ENCODE peak calls at places on chromosomes 6 and 20, in eight cellular contexts. N is CD14-positive monocyte; Y is sigmoid colon; G is GM19239; U is activated naive CD8-positive, alpha-beta T cell treated with anti-CD3 and anti-CD28 coated beads, Interleukin-2, amount 50 U/mL, for 24 hours; P is Daoy; K is occipital lobe; Q is epithelial cell of esophagus. L is an unnamed sample.
A peak's percentile ranks its signal among the peaks of the same experiment; 100 is the strongest.

GRCh38 chr6:33577106-33577535 is 3.0 kb downstream of the BAK1 start:
- DNase-seq in N (peak; percentile 73), Y (peak; percentile 82), G (no peak), U (no peak), P (peak; percentile 62), K (no peak), Q (peak; percentile 72), L (no peak)

GRCh38 chr6:45351667-45352066 is 23.5 kb downstream of the RUNX2 start:
- DNase-seq in N (no peak), Y (no peak), G (no peak), U (no peak), P (no peak), K (no peak), Q (peak; percentile 43), L (no peak)

GRCh38 chr20:61649105-61649878 is 397.2 kb downstream of the CDH4 start:
- DNase-seq in N (no peak), Y (no peak), G (no peak), U (no peak), P (no peak), K (no peak), Q (no peak), L (no peak)

GRCh38 chr6:36721369-36722140 is 23.9 kb downstream of the RAB44 start:
- DNase-seq in N (no peak), Y (no peak), G (no peak), U (no peak), P (no peak), K (no peak), Q (no peak), L (no peak)

GRCh38 chr6:46011241-46012085 is 4.2 kb downstream of the CLIC5 start:
- DNase-seq in N (no peak), Y (no peak), G (peak; percentile 83), U (peak; percentile 46), P (peak; percentile 56), K (no peak), Q (no peak), L (no peak)

GRCh38 chr20:45011108-45011526 is 44.8 kb downstream of the STK4 start:
- DNase-seq in N (no peak), Y (no peak), G (no peak), U (peak; percentile 47), P (peak; percentile 35), K (peak; percentile 7), Q (peak; percentile 64), L (no peak)

GRCh38 chr6:29516108-29516507 is 28.4 kb upstream of the MAS1L start:
- DNase-seq in N (no peak), Y (no peak), G (no peak), U (peak; percentile 11), P (peak; percentile 89), K (no peak), Q (peak; percentile 87), L (no peak)

GRCh38 chr6:106746660-106747059 is 117.3 kb downstream of the QRSL1 start:
- DNase-seq in N (no peak), Y (no peak), G (no peak), U (no peak), P (peak; percentile 86), K (no peak), Q (peak; percentile 100), L (no peak)